ENCODE peak calls at places on chromosome 20, in seven cellular contexts. Z is stomach, V is HepG2, K is erythroblast, J is A549, H is GM12891, C is tibial nerve. I is an unnamed sample.

GRCh38 chr20:44959082-44959895 is 908 bp downstream of the TOMM34 start:
- DNase-seq in Z (no peak), H (no peak), V (peak), C (no peak), J (peak), K (peak), I (no peak)

GRCh38 chr20:56875052-56875663 is 246.1 kb downstream of the TFAP2C start:
- DNase-seq in C (no peak), J (peak), K (no peak), V (no peak), Z (no peak), H (no peak), I (peak)

GRCh38 chr20:46056970-46057855 is 28.2 kb downstream of the SLC12A5 start:
- DNase-seq in C (peak), Z (no peak), H (no peak), V (no peak), J (no peak), K (peak), I (peak)

GRCh38 chr20:25525857-25526256 is 59.5 kb downstream of the NINL start:
- DNase-seq in C (no peak), H (no peak), J (peak), V (peak), K (no peak), Z (no peak), I (peak)

GRCh38 chr20:55172310-55173002 is 697.1 kb downstream of the DOK5 start:
- DNase-seq in C (no peak), Z (no peak), K (no peak), H (no peak), V (no peak), J (no peak), I (no peak)

GRCh38 chr20:45902199-45902701 is 9.7 kb downstream of the PLTP start:
- DNase-seq in J (no peak), K (no peak), C (no peak), V (no peak), Z (no peak), H (no peak), I (no peak)

GRCh38 chr20:45268531-45268930 is 14.2 kb upstream of the SLPI start:
- DNase-seq in J (no peak), Z (no peak), H (no peak), C (no peak), K (no peak), V (no peak), I (no peak)

GRCh38 chr20:51720854-51721253 is 47.3 kb downstream of the ATP9A start:
- DNase-seq in J (no peak), Z (no peak), V (no peak), C (no peak), K (no peak), H (no peak), I (no peak)

GRCh38 chr20:19993937-19994667 is 23.1 kb upstream of the NAA20 start:
- DNase-seq in V (no peak), C (no peak), K (no peak), J (no peak), H (no peak), Z (no peak), I (no peak)

GRCh38 chr20:48910360-48910781 is 11.1 kb upstream of the ARFGEF2 start:
- DNase-seq in V (no peak), K (no peak), J (no peak), C (no peak), Z (no peak), H (no peak), I (no peak)

GRCh38 chr20:55415567-55416142 is 589.7 kb downstream of the CBLN4 start:
- DNase-seq in C (no peak), V (peak), J (no peak), H (no peak), Z (no peak), K (no peak), I (peak)

GRCh38 chr20:63737940-63738686 is 1.5 kb upstream of the SLC2A4RG start:
- DNase-seq in J (no peak), Z (no peak), C (no peak), H (no peak), V (peak), K (no peak), I (no peak)

GRCh38 chr20:57440678-57441509 is 49.7 kb downstream of the RBM38 start:
- DNase-seq in K (no peak), Z (peak), H (no peak), V (no peak), C (peak), J (no peak), I (no peak)

GRCh38 chr20:37757550-37757949 is 63.7 kb downstream of the CTNNBL1 start:
- DNase-seq in Z (no peak), H (no peak), V (no peak), J (no peak), K (no peak), C (no peak), I (no peak)

GRCh38 chr20:10921491-10922010 is 247.8 kb upstream of the JAG1 start:
- DNase-seq in J (no peak), C (no peak), K (no peak), H (no peak), V (no peak), Z (no peak), I (no peak)

GRCh38 chr20:41391587-41392001 is 25.0 kb upstream of the EMILIN3 start:
- DNase-seq in J (no peak), Z (no peak), C (no peak), K (no peak), V (no peak), H (no peak), I (no peak)

GRCh38 chr20:37383229-37383989 is 37.5 kb downstream of the SRC start:
- DNase-seq in K (peak), C (no peak), V (no peak), J (peak), H (no peak), Z (peak), I (peak)

DNA sequence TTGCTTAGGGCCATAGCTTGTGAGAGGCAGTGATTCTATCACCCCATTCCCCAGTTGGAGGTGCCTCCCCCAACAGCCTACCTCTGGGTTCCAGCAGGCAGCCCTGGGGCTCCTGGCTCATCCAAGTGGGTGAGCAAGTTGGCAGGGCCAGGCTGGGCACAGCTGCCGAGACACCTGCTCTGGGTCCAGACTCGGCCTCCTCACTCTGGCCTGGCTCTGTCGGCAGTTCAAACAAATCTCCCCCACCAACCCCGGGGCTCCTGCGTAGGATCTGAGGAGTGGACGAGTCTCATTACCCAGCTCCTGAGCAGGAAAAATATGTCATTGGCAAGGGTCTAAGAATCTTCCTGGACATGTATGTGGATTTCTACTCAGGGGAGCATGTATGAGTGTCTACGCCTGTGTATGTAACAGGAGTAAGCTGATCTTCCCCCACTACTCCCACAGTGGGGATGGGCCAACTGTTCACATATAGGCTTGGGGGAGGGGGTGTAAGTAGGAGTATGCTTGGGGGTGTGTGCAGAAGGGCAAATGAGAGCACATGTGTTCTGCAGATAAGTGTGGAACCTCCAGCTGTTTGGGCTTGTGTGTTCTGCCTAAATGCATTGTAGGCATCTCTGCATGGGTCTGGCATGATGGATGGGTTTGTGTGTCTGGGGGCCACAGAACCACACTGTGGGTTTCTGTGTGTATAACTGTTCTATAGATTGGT is 2.0 kb downstream of the ID1 start:
- DNase-seq in K (peak), C (no peak), H (no peak), Z (peak), V (peak), J (peak), I (peak)
- TF ChIP-seq POLR2A in K (peak), C (no peak), H (no peak), Z (no peak), V (no peak), J (peak), I (peak)

GRCh38 chr20:1327241-1327653 is 1.7 kb downstream of the SDCBP2 start:
- DNase-seq in C (no peak), H (no peak), Z (no peak), K (no peak), V (no peak), J (no peak), I (peak)

GRCh38 chr20:1326031-1326930 is 2.7 kb downstream of the SDCBP2 start:
- DNase-seq in Z (no peak), V (no peak), C (no peak), H (no peak), K (no peak), J (peak), I (no peak)

GRCh38 chr20:1330075-1330830 is 1.3 kb upstream of the SDCBP2 start:
- DNase-seq in K (no peak), V (no peak), J (no peak), C (no peak), Z (peak), H (no peak), I (no peak)

GRCh38 chr20:1328680-1329330 is at the start of gene SDCBP2:
- DNase-seq in V (no peak), J (no peak), C (no peak), K (no peak), Z (peak), H (no peak), I (no peak)

GRCh38 chr20:1327827-1328679 is 886 bp downstream of the SDCBP2 start:
- DNase-seq in H (no peak), J (no peak), C (no peak), V (peak), K (no peak), Z (no peak), I (no peak)
- TF ChIP-seq POLR2A in H (no peak), J (no peak), C (no peak), V (peak), K (no peak), Z (no peak), I (no peak)

GRCh38 chr20:59006864-59007757 is at the start of gene CTSZ:
- DNase-seq in J (peak), K (peak), Z (peak), V (no peak), H (peak), C (peak), I (peak)
- TF ChIP-seq POLR2A in J (peak), K (peak), Z (no peak), V (no peak), H (peak), C (peak), I (peak)

DNA sequence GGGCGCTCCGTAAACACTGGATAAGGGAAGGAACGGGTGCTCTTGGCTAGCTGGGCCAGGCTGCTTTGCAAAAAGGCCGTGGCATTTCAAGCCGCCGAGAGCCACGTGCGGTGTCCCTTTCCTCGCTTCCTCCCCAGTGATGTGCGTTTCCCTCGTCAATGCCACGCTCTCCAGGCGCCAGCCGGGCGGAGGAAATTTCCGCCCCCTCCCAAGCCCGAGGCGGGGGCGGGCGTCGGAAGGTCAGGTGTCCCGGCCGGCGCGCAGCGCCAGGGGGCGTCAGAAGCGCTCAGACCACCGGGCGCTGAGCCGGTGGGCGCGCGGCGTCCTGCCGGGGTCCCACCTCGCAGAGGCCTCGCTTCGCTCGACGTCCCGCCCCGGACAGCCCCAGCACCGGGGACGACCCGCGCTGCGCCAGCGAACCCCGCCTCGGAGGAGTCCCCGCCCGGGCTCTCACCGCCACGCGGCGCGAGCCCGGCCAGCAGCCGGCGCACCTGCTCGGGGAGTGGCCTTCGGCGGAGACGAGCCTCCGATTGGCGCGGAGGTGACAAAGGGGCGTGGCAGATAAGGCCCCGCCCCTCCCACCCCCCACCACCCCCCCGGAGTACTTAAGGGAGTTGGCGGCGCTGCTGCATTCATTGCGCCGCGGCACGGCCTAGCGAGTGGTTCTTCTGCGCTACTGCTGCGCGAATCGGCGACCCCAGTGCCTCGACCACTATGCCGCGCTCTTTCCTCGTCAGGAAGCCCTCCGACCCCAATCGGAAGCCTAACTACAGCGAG is at the start of gene SNAI1:
- DNase-seq in C (peak), Z (peak), V (peak), J (peak), K (peak), H (peak), I (peak)
- TF ChIP-seq POLR2A in C (peak), Z (no peak), V (peak), J (peak), K (peak), H (peak), I (peak)

GRCh38 chr20:62567246-62568044 is 74.9 kb upstream of the SLCO4A1 start:
- DNase-seq in V (no peak), Z (no peak), J (no peak), H (no peak), K (no peak), C (no peak), I (no peak)

GRCh38 chr20:62568045-62568389 is 74.3 kb upstream of the SLCO4A1 start:
- DNase-seq in C (no peak), V (no peak), K (no peak), J (no peak), H (no peak), Z (no peak), I (no peak)

GRCh38 chr20:62564456-62565245 is 77.7 kb upstream of the SLCO4A1 start:
- DNase-seq in H (no peak), Z (no peak), C (no peak), J (no peak), K (no peak), V (no peak), I (no peak)

GRCh38 chr20:62566266-62566665 is 76.0 kb upstream of the SLCO4A1 start:
- DNase-seq in K (no peak), H (no peak), Z (no peak), C (no peak), V (no peak), J (no peak), I (no peak)

DNA sequence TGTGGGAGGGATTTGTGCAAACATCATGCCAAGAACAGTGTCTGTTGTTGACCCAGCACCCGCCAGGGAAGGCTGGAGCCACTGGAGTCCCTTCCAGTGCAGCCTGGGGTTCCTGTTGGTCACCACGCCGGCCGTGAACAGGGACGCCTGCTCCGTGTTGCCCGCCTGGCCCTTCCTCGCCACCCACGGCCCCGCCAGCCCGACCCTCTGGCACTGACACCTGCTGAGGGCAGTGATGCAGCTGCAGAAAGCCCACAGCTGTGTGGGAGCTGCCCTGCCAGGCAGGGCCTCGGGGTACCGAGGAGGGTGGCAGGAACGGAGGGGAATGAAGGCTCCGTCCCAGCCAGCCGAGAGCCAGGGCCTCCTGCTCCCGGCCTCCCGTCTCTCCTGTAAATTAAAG is 75.5 kb upstream of the SLCO4A1 start:
- DNase-seq in C (no peak), J (no peak), K (no peak), Z (no peak), H (no peak), V (no peak), I (no peak)
- TF ChIP-seq POLR2A in C (no peak), J (no peak), K (no peak), Z (no peak), H (no peak), V (no peak), I (no peak)

GRCh38 chr20:13418263-13419229 is 197.5 kb downstream of the ISM1 start:
- DNase-seq in J (no peak), H (no peak), V (peak), K (no peak), Z (no peak), C (no peak), I (no peak)
- TF ChIP-seq POLR2A in J (no peak), H (no peak), V (no peak), K (no peak), Z (no peak), C (no peak), I (no peak)

DNA sequence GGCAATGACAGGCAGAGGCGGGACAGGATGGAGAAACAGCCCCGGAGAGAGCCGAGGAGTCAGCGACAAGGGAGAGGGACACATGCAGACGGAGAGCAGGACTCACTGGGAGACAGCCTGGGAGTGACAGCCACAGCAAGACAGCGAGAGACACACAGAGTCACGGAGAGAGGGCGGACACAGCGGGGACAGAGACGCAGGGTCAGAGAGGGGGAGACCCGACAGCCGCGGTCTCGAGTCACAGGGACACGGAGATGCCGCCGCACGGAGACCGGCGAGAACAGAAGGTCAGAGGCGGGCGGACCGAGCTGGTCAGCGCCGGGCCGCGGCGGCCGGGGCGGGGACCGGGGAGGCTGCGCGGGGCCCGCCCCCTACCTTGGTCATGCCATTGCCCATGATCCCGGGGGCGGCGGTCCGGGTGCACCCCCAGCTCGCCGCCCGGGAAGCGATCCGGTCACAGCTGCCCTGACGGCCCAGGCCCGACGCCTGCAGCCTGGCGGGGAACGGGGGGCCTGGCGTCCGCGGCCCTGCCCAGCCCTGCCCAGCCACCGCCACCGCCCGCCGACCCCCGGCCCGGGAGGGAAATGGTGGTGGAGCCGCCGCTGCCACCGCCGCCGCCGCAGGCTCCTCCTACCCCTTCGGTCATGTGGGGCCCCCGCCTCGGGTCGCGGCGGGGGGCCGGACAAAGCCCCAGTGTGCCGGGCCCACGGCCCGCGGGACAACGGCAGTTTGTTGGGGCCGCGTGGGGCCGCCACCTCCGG is at the start of the genes DUSP15 and TTLL9:
- DNase-seq in H (no peak), V (no peak), Z (peak), C (peak), K (no peak), J (no peak), I (no peak)
- TF ChIP-seq POLR2A in H (no peak), V (no peak), Z (no peak), C (peak), K (no peak), J (no peak), I (peak)

GRCh38 chr20:370151-370600 is 10.4 kb upstream of the TRIB3 start:
- DNase-seq in V (peak), H (no peak), J (no peak), Z (peak), K (no peak), C (no peak), I (no peak)

GRCh38 chr20:366719-367485 is 13.7 kb upstream of the TRIB3 start:
- DNase-seq in Z (no peak), C (no peak), K (no peak), H (no peak), V (no peak), J (no peak), I (no peak)

GRCh38 chr20:370977-371754 is 9.4 kb upstream of the TRIB3 start:
- DNase-seq in H (no peak), V (peak), K (peak), J (no peak), C (no peak), Z (no peak), I (no peak)

GRCh38 chr20:367486-367887 is 13.1 kb upstream of the TRIB3 start:
- DNase-seq in H (no peak), J (no peak), C (no peak), K (no peak), Z (no peak), V (no peak), I (no peak)

DNA sequence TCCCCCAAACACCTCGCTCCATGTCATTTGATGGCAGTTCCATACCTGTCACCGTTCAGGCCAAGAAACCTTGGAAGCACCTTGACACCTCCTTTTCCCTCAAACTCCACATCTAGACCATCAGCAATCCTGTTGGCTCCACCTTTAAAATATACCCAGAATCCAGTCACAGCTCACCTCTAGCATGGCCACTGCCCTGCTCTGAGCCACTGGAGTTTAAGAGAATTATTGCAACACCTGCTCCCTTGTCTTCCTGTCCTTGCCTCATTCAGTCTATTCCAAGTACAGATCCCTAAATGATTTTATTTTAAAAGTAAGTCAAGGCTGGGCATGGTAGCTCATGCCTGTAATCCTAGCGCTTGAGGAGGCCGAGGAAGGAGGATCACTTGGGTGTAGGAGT is 11.6 kb upstream of the TRIB3 start:
- DNase-seq in K (no peak), C (no peak), J (no peak), V (no peak), H (no peak), Z (no peak), I (no peak)
- TF ChIP-seq POLR2A in K (no peak), C (no peak), J (no peak), V (no peak), H (no peak), Z (no peak), I (no peak)

GRCh38 chr20:39049148-39049547 is 87.0 kb downstream of the DHX35 start:
- DNase-seq in H (no peak), Z (no peak), K (no peak), J (no peak), C (no peak), V (no peak), I (no peak)

GRCh38 chr20:39050555-39050902 is 88.4 kb downstream of the DHX35 start:
- DNase-seq in K (no peak), H (no peak), V (no peak), J (no peak), Z (no peak), C (no peak), I (no peak)

GRCh38 chr20:39047417-39047985 is 85.4 kb downstream of the DHX35 start:
- DNase-seq in C (no peak), H (no peak), K (no peak), Z (no peak), V (no peak), J (no peak), I (no peak)

GRCh38 chr20:39048000-39048696 is 86.0 kb downstream of the DHX35 start:
- DNase-seq in C (peak), H (peak), Z (peak), V (peak), K (peak), J (peak), I (peak)

GRCh38 chr20:39049684-39050554 is 87.8 kb downstream of the DHX35 start:
- DNase-seq in Z (peak), C (peak), J (peak), H (peak), K (peak), V (peak), I (peak)
- TF ChIP-seq POLR2A in Z (no peak), C (no peak), J (peak), H (no peak), K (peak), V (peak), I (peak)

I was measured in H54.